ENCODE peak calls at places on chromosomes 13 and 19, in four cellular contexts. One of them, this sample, is unnamed.

GRCh38 chr19:14347999-14348889 is 33.0 kb upstream of the ADGRE5 start:
- DNase-seq in GM10248: peak; percentile 89
- DNase-seq in A673: peak; percentile 73
- DNase-seq in lower lobe of right lung: peak; percentile 82
- DNase-seq in this sample: peak; percentile 76

GRCh38 chr19:53101518-53101917 is 1.7 kb downstream of the ZNF160 start:
- DNase-seq in GM10248: no peak
- DNase-seq in A673: no peak
- DNase-seq in lower lobe of right lung: no peak
- DNase-seq in this sample: no peak

GRCh38 chr19:42421591-42422031 is 5.6 kb downstream of the LIPE start:
- DNase-seq in GM10248: no peak
- DNase-seq in A673: no peak
- DNase-seq in lower lobe of right lung: no peak
- DNase-seq in this sample: no peak

GRCh38 chr19:18346091-18346490 is 5.7 kb downstream of the PGPEP1 start:
- DNase-seq in GM10248: no peak
- DNase-seq in A673: peak; percentile 57
- DNase-seq in lower lobe of right lung: no peak
- DNase-seq in this sample: no peak

GRCh38 chr13:48318014-48318713 is 14.6 kb downstream of the RB1 start:
- DNase-seq in GM10248: no peak
- DNase-seq in A673: no peak
- DNase-seq in lower lobe of right lung: no peak
- DNase-seq in this sample: no peak

GRCh38 chr13:79780240-79780639 is 299.3 kb downstream of the NDFIP2 start:
- DNase-seq in GM10248: no peak
- DNase-seq in A673: no peak
- DNase-seq in lower lobe of right lung: no peak
- DNase-seq in this sample: no peak

GRCh38 chr19:7348587-7349230 is at the start of gene ARHGEF18:
- DNase-seq in GM10248: peak; percentile 65
- DNase-seq in A673: no peak
- DNase-seq in lower lobe of right lung: peak; percentile 78
- DNase-seq in this sample: no peak

GRCh38 chr13:94607939-94608338 is 6.3 kb downstream of the GPR180 start:
- DNase-seq in GM10248: no peak
- DNase-seq in A673: no peak
- DNase-seq in lower lobe of right lung: no peak
- DNase-seq in this sample: no peak

GRCh38 chr13:107342747-107343146 is 774.8 kb upstream of the ARGLU1 start:
- DNase-seq in GM10248: no peak
- DNase-seq in A673: no peak
- DNase-seq in lower lobe of right lung: no peak
- DNase-seq in this sample: no peak

GRCh38 chr19:45657520-45658163 is 10.4 kb upstream of the GIPR start:
- DNase-seq in GM10248: no peak
- DNase-seq in A673: no peak
- DNase-seq in lower lobe of right lung: no peak
- DNase-seq in this sample: no peak

GRCh38 chr19:12913871-12914690 is 5.0 kb downstream of the SYCE2 start:
- DNase-seq in GM10248: no peak
- DNase-seq in A673: no peak
- DNase-seq in lower lobe of right lung: no peak
- DNase-seq in this sample: no peak

GRCh38 chr13:65744761-65745160 is 1485.4 kb downstream of the PCDH9 start:
- DNase-seq in GM10248: no peak
- DNase-seq in A673: no peak
- DNase-seq in lower lobe of right lung: no peak
- DNase-seq in this sample: no peak

GRCh38 chr13:43648733-43649132 is 138.0 kb downstream of the ENOX1 start:
- DNase-seq in GM10248: no peak
- DNase-seq in A673: no peak
- DNase-seq in lower lobe of right lung: no peak
- DNase-seq in this sample: no peak

GRCh38 chr13:44336934-44337333 is 36.7 kb upstream of the SERP2 start:
- DNase-seq in GM10248: no peak
- DNase-seq in A673: no peak
- DNase-seq in lower lobe of right lung: no peak
- DNase-seq in this sample: no peak

GRCh38 chr19:13644648-13645047 is 119.7 kb upstream of the MRI1 start:
- DNase-seq in GM10248: no peak
- DNase-seq in A673: no peak
- DNase-seq in lower lobe of right lung: no peak
- DNase-seq in this sample: no peak

GRCh38 chr13:34107814-34108213 is 289.9 kb downstream of the RFC3 start:
- DNase-seq in GM10248: no peak
- DNase-seq in A673: no peak
- DNase-seq in lower lobe of right lung: no peak
- DNase-seq in this sample: no peak

GRCh38 chr19:3984584-3984907 is 717 bp downstream of the EEF2 start:
- DNase-seq in GM10248: no peak
- DNase-seq in A673: no peak
- DNase-seq in lower lobe of right lung: no peak
- DNase-seq in this sample: no peak

GRCh38 chr13:80498433-80498832 is 157.5 kb upstream of the SPRY2 start:
- DNase-seq in GM10248: no peak
- DNase-seq in A673: no peak
- DNase-seq in lower lobe of right lung: no peak
- DNase-seq in this sample: no peak

GRCh38 chr13:91722267-91722884 is 324.0 kb downstream of the GPC5 start:
- DNase-seq in GM10248: peak; percentile 15
- DNase-seq in A673: peak; percentile 48
- DNase-seq in lower lobe of right lung: no peak
- DNase-seq in this sample: no peak

GRCh38 chr19:16045893-16046292 is 30.4 kb upstream of the TPM4 start:
- DNase-seq in GM10248: no peak
- DNase-seq in A673: no peak
- DNase-seq in lower lobe of right lung: no peak
- DNase-seq in this sample: no peak

GRCh38 chr13:108702171-108702570 is 72.8 kb downstream of the MYO16 start:
- DNase-seq in GM10248: no peak
- DNase-seq in A673: no peak
- DNase-seq in lower lobe of right lung: no peak
- DNase-seq in this sample: no peak

GRCh38 chr13:52001120-52001731 is 10.0 kb downstream of the ATP7B start:
- DNase-seq in GM10248: peak; percentile 76
- DNase-seq in A673: peak; percentile 63
- DNase-seq in lower lobe of right lung: no peak
- DNase-seq in this sample: no peak

GRCh38 chr13:21010621-21011020 is 50.8 kb downstream of the LATS2 start:
- DNase-seq in GM10248: no peak
- DNase-seq in A673: no peak
- DNase-seq in lower lobe of right lung: no peak
- DNase-seq in this sample: no peak

GRCh38 chr13:47184311-47184710 is 287.5 kb upstream of the HTR2A start:
- DNase-seq in GM10248: no peak
- DNase-seq in A673: no peak
- DNase-seq in lower lobe of right lung: no peak
- DNase-seq in this sample: no peak

GRCh38 chr19:47421244-47421786 is 2.0 kb upstream of the MEIS3 start:
- DNase-seq in GM10248: no peak
- DNase-seq in A673: no peak
- DNase-seq in lower lobe of right lung: no peak
- DNase-seq in this sample: no peak

GRCh38 chr13:25770601-25771000 is 281.2 kb downstream of the SHISA2 start:
- DNase-seq in GM10248: no peak
- DNase-seq in A673: no peak
- DNase-seq in lower lobe of right lung: no peak
- DNase-seq in this sample: no peak

GRCh38 chr13:77500094-77500493 is 35.4 kb upstream of the SCEL start:
- DNase-seq in GM10248: no peak
- DNase-seq in A673: no peak
- DNase-seq in lower lobe of right lung: no peak
- DNase-seq in this sample: no peak

GRCh38 chr19:6720369-6721112 is at the start of gene C3:
- DNase-seq in GM10248: no peak
- DNase-seq in A673: no peak
- DNase-seq in lower lobe of right lung: peak; percentile 68
- DNase-seq in this sample: no peak

GRCh38 chr19:30450945-30451344 is 78.8 kb downstream of the ZNF536 start:
- DNase-seq in GM10248: no peak
- DNase-seq in A673: no peak
- DNase-seq in lower lobe of right lung: no peak
- DNase-seq in this sample: no peak

GRCh38 chr19:18985257-18985656 is 44.2 kb upstream of the HOMER3 start:
- DNase-seq in GM10248: no peak
- DNase-seq in A673: peak; percentile 87
- DNase-seq in lower lobe of right lung: no peak
- DNase-seq in this sample: no peak

GRCh38 chr19:21519488-21519887 is 14.1 kb downstream of the ZNF429 start:
- DNase-seq in GM10248: no peak
- DNase-seq in A673: no peak
- DNase-seq in lower lobe of right lung: no peak
- DNase-seq in this sample: no peak

GRCh38 chr13:98201178-98201577 is 24.1 kb upstream of the RNF113B start:
- DNase-seq in GM10248: no peak
- DNase-seq in A673: no peak
- DNase-seq in lower lobe of right lung: no peak
- DNase-seq in this sample: no peak

GRCh38 chr13:81609335-81609734 is 1268.4 kb upstream of the SPRY2 start:
- DNase-seq in GM10248: no peak
- DNase-seq in A673: no peak
- DNase-seq in lower lobe of right lung: no peak
- DNase-seq in this sample: no peak

GRCh38 chr13:34277971-34278370 is 460.0 kb downstream of the RFC3 start:
- DNase-seq in GM10248: no peak
- DNase-seq in A673: no peak
- DNase-seq in lower lobe of right lung: no peak
- DNase-seq in this sample: no peak

GRCh38 chr13:83810136-83810535 is 72.1 kb downstream of the SLITRK1 start:
- DNase-seq in GM10248: no peak
- DNase-seq in A673: no peak
- DNase-seq in lower lobe of right lung: no peak
- DNase-seq in this sample: no peak

GRCh38 chr13:30581582-30581981 is 36.1 kb upstream of the USPL1 start:
- DNase-seq in GM10248: peak; percentile 35
- DNase-seq in A673: peak; percentile 48
- DNase-seq in lower lobe of right lung: no peak
- DNase-seq in this sample: no peak
- TF ChIP-seq CTCF in GM10248: peak; percentile 39
- TF ChIP-seq CTCF in A673: peak; percentile 60
- TF ChIP-seq CTCF in lower lobe of right lung: peak; percentile 26
- TF ChIP-seq CTCF in this sample: peak; percentile 42

GRCh38 chr19:37551123-37551993 is 43.2 kb downstream of the ZNF571 start:
- DNase-seq in GM10248: peak; percentile 91
- DNase-seq in A673: peak; percentile 69
- DNase-seq in lower lobe of right lung: no peak
- DNase-seq in this sample: no peak
- TF ChIP-seq CTCF in GM10248: peak; percentile 50
- TF ChIP-seq CTCF in A673: peak; percentile 65
- TF ChIP-seq CTCF in lower lobe of right lung: no peak
- TF ChIP-seq CTCF in this sample: no peak

GRCh38 chr19:10701955-10702307 is 692 bp downstream of the QTRT1 start:
- DNase-seq in GM10248: peak; percentile 63
- DNase-seq in A673: peak; percentile 72
- DNase-seq in lower lobe of right lung: no peak
- DNase-seq in this sample: peak; percentile 42
- TF ChIP-seq CTCF in GM10248: peak; percentile 8
- TF ChIP-seq CTCF in A673: peak; percentile 35
- TF ChIP-seq CTCF in lower lobe of right lung: no peak
- TF ChIP-seq CTCF in this sample: no peak

GRCh38 chr19:40702337-40703012 is 12.0 kb upstream of the NUMBL start:
- DNase-seq in GM10248: no peak
- DNase-seq in A673: no peak
- DNase-seq in lower lobe of right lung: no peak
- DNase-seq in this sample: no peak
- TF ChIP-seq CTCF in GM10248: no peak
- TF ChIP-seq CTCF in A673: no peak
- TF ChIP-seq CTCF in lower lobe of right lung: no peak
- TF ChIP-seq CTCF in this sample: peak; percentile 49

GRCh38 chr19:2782936-2783780 is at the start of gene SGTA:
- DNase-seq in GM10248: peak; percentile 98
- DNase-seq in A673: peak; percentile 98
- DNase-seq in lower lobe of right lung: peak; percentile 98
- DNase-seq in this sample: peak; percentile 94
- TF ChIP-seq CTCF in GM10248: peak; percentile 33
- TF ChIP-seq CTCF in A673: peak; percentile 19
- TF ChIP-seq CTCF in lower lobe of right lung: peak; percentile 63
- TF ChIP-seq CTCF in this sample: peak; percentile 54

DNA sequence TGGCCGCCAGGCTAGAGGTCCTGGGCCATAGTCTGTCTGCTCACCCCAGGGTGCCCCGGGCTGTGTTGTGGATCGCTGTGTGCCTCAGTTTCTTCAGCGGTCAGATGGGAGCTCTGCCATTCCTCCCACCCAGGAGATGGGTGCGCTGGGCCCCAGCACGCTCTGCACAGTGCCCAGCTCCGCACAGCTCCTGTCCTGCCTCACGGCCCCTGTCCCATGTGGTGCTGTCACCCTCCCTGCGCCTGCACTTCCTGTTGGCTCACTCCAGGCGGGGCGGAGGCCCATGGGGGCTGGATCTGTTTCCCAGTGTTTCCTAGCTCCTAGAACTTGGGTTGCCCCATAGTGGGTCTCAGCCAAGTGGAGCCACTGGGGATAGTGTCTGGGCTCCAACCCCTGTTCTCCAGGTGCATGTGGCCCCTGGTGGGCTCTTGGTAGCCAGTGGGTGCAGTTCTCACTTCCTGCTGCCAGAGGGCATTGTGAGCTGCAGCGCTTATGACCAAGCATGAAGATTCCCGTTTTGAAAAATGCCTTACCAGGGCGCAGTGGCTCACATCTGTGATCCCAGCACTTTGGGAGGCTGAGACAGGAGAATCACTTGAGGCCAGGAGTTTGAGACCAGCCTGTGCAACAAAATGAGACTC is 69.8 kb downstream of the KDM4B start:
- DNase-seq in GM10248: no peak
- DNase-seq in A673: peak; percentile 73
- DNase-seq in lower lobe of right lung: no peak
- DNase-seq in this sample: no peak
- TF ChIP-seq CTCF in GM10248: peak; percentile 39
- TF ChIP-seq CTCF in A673: peak; percentile 70
- TF ChIP-seq CTCF in lower lobe of right lung: peak; percentile 41
- TF ChIP-seq CTCF in this sample: peak; percentile 62

DNA sequence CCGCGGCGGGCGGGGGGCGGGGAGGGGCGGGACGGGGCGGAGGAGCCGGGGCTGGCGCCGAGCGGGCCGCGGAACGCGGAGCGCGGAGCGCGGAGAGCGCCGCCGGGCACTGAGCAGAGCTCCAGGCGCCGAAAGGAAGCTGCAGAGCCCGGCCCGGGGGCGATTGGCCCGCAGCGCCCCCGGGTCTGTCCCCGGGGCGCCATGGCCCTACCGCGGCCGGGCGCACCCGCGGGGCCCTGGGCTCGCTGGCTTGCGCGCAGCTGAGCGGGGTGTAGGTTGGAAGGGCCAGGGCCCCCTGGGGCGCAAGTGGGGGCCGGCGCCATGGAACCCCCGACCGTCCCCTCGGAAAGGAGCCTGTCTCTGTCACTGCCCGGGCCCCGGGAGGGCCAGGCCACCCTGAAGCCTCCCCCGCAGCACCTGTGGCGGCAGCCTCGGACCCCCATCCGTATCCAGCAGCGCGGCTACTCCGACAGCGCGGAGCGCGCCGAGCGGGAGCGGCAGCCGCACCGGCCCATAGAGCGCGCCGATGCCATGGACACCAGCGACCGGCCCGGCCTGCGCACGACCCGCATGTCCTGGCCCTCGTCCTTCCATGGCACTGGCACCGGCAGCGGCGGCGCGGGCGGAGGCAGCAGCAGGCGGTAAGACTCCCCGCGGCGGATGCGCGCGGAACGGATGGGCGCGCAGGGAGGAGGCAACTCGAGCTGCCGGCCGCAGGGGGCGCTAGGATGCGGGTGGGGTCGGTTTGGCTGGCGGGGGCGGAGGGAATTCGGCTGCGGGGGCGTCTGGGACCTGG is at the start of gene PDE4A:
- DNase-seq in GM10248: peak; percentile 58
- DNase-seq in A673: peak; percentile 89
- DNase-seq in lower lobe of right lung: no peak
- DNase-seq in this sample: no peak
- TF ChIP-seq CTCF in GM10248: peak; percentile 73
- TF ChIP-seq CTCF in A673: peak; percentile 83
- TF ChIP-seq CTCF in lower lobe of right lung: peak; percentile 29
- TF ChIP-seq CTCF in this sample: peak; percentile 53

This sample was measured in neural crest cell.